ENCODE peak calls at places on chromosome 10, in six cellular contexts. I, T, E, W, Z and N are unnamed samples.

GRCh38 chr10:86440874-86441838 is 74.6 kb upstream of the GRID1 start:
- DNase-seq in T (peak), W (no peak), E (peak), Z (no peak), I (no peak), N (no peak)

GRCh38 chr10:12214763-12215218 is 18.8 kb downstream of the CDC123 start:
- DNase-seq in I (peak), W (peak), E (no peak), Z (no peak), T (peak), N (peak)

GRCh38 chr10:5965266-5965665 is 12.1 kb downstream of the IL15RA start:
- DNase-seq in E (no peak), T (no peak), W (no peak), Z (no peak), I (no peak), N (no peak)

GRCh38 chr10:3131098-3131497 is 41.5 kb downstream of the PITRM1 start:
- DNase-seq in Z (no peak), I (no peak), T (no peak), E (no peak), W (peak), N (no peak)

GRCh38 chr10:75803816-75804576 is 372.6 kb downstream of the LRMDA start:
- DNase-seq in T (no peak), W (peak), Z (no peak), E (no peak), I (no peak), N (no peak)

GRCh38 chr10:129772472-129773358 is 191.4 kb downstream of the EBF3 start:
- DNase-seq in W (no peak), E (no peak), I (no peak), T (no peak), Z (no peak), N (no peak)

GRCh38 chr10:7955446-7955845 is 99.0 kb upstream of the GATA3 start:
- DNase-seq in T (no peak), I (no peak), W (no peak), E (no peak), Z (no peak), N (no peak)

GRCh38 chr10:112250555-112250954 is 32.6 kb upstream of the TECTB start:
- DNase-seq in E (peak), T (peak), Z (no peak), W (no peak), I (no peak), N (no peak)

GRCh38 chr10:117674641-117675040 is 132.1 kb downstream of the EMX2 start:
- DNase-seq in I (no peak), E (no peak), T (no peak), Z (no peak), W (no peak), N (no peak)

GRCh38 chr10:22932626-22933370 is 4.9 kb downstream of the ARMC3 start:
- DNase-seq in E (no peak), I (no peak), T (no peak), Z (no peak), W (no peak), N (no peak)

GRCh38 chr10:120437541-120437940 is 19.5 kb upstream of the PLPP4 start:
- DNase-seq in T (no peak), I (no peak), W (no peak), Z (no peak), E (no peak), N (no peak)

GRCh38 chr10:119208553-119208940 is 1.2 kb downstream of the GRK5 start:
- DNase-seq in W (no peak), Z (no peak), T (peak), I (no peak), E (peak), N (no peak)

GRCh38 chr10:33653584-33654367 is 319.3 kb upstream of the NRP1 start:
- DNase-seq in I (no peak), E (no peak), Z (no peak), W (no peak), T (peak), N (no peak)

GRCh38 chr10:7267142-7267541 is 143.7 kb downstream of the SFMBT2 start:
- DNase-seq in E (no peak), Z (no peak), T (no peak), I (no peak), W (no peak), N (no peak)